ENCODE peak calls at places on chromosomes 4 and X, in five cellular contexts. U is GM23248, N is mesendoderm, W is psoas muscle, P is SJSA1. Z is an unnamed sample. For H3K27me3, the result is how much of the 10 kb centered on the place peaks cover.

GRCh38 chrX:110215411-110215810 is 102.5 kb downstream of the AMMECR1 start:
- DNase-seq in U (no peak), P (no peak), W (no peak), N (no peak), Z (no peak)

GRCh38 chr4:66331761-66332160 is 661.5 kb upstream of the EPHA5 start:
- DNase-seq in N (no peak), W (no peak), U (no peak), P (no peak), Z (no peak)

GRCh38 chrX:136194546-136194945 is 47.2 kb downstream of the FHL1 start:
- DNase-seq in U (no peak), N (no peak), W (no peak), P (no peak), Z (no peak)

GRCh38 chr4:168522371-168522770 is 25.5 kb downstream of the PALLD start:
- DNase-seq in N (no peak), W (no peak), P (no peak), U (no peak), Z (no peak)

GRCh38 chr4:74768857-74769525 is 25.3 kb downstream of the BTC start:
- DNase-seq in W (no peak), U (peak), N (no peak), P (no peak), Z (no peak)

GRCh38 chr4:83393908-83394307 is 59.3 kb upstream of the HPSE start:
- DNase-seq in N (no peak), W (no peak), U (no peak), P (no peak), Z (no peak)

GRCh38 chr4:76197971-76198410 is 15.6 kb downstream of the SCARB2 start:
- DNase-seq in P (no peak), W (peak), N (no peak), U (peak), Z (peak)

GRCh38 chr4:84968936-84969335 is 2.4 kb upstream of the WDFY3 start:
- DNase-seq in U (no peak), N (no peak), P (no peak), W (no peak), Z (no peak)

GRCh38 chr4:155973639-155974475 is 20.2 kb upstream of the CTSO start:
- DNase-seq in P (no peak), U (peak), N (peak), W (no peak), Z (no peak)

GRCh38 chr4:145494666-145495065 is 13.0 kb downstream of the SMAD1 start:
- DNase-seq in W (no peak), U (no peak), N (no peak), P (no peak), Z (no peak)

GRCh38 chr4:54585321-54586000 is 72.3 kb upstream of the KIT start:
- DNase-seq in W (no peak), N (no peak), U (peak), P (no peak), Z (no peak)

GRCh38 chrX:48632207-48632606 is 34.9 kb downstream of the WDR13 start:
- DNase-seq in P (no peak), N (no peak), W (no peak), U (no peak), Z (no peak)

GRCh38 chr4:15945516-15945915 is 7.0 kb upstream of the FGFBP1 start:
- DNase-seq in W (no peak), P (no peak), U (no peak), N (peak), Z (no peak)

GRCh38 chr4:52932586-52933482 is 70.7 kb downstream of the RASL11B start:
- DNase-seq in U (peak), P (no peak), W (no peak), N (no peak), Z (no peak)

GRCh38 chr4:185711764-185712163 is 100.2 kb downstream of the SORBS2 start:
- DNase-seq in U (no peak), P (no peak), N (no peak), W (no peak), Z (no peak)

GRCh38 chrX:39705299-39705698 is 392.5 kb downstream of the BCOR start:
- DNase-seq in P (peak), W (peak), U (peak), N (peak), Z (peak)

GRCh38 chr4:93203708-93204107 is 624.8 kb upstream of the ATOH1 start:
- DNase-seq in W (no peak), P (no peak), N (peak), U (peak), Z (no peak)

GRCh38 chr4:141807501-141807900 is 171.1 kb downstream of the IL15 start:
- DNase-seq in U (peak), P (no peak), N (no peak), W (no peak), Z (no peak)

GRCh38 chrX:1486749-1487361 is 34.1 kb upstream of the ASMTL start:
- DNase-seq in P (peak), U (no peak), N (peak), W (peak), Z (peak)

GRCh38 chrX:31522760-31523159 is 450.9 kb upstream of the FTHL17 start:
- DNase-seq in N (no peak), P (no peak), W (no peak), U (no peak), Z (no peak)

GRCh38 chr4:84965558-84966381 is 720 bp downstream of the WDFY3 start:
- DNase-seq in P (peak), W (peak), U (peak), N (peak), Z (peak)

GRCh38 chr4:149781150-149781549 is 34.5 kb downstream of the IQCM start:
- DNase-seq in U (peak), N (no peak), W (no peak), P (peak), Z (no peak)

GRCh38 chr4:32768664-32769389 is 2048.7 kb downstream of the PCDH7 start:
- DNase-seq in P (no peak), N (no peak), U (no peak), W (no peak), Z (no peak)

GRCh38 chr4:72326692-72327632 is 242.1 kb downstream of the ADAMTS3 start:
- DNase-seq in N (peak), U (peak), W (no peak), P (no peak), Z (no peak)

GRCh38 chr4:73161527-73162185 is 92.1 kb upstream of the COX18 start:
- DNase-seq in W (no peak), N (no peak), P (no peak), U (peak), Z (no peak)

GRCh38 chrX:78027798-78028197 is 58.4 kb upstream of the PGAM4 start:
- DNase-seq in P (no peak), W (no peak), N (no peak), U (no peak), Z (no peak)

GRCh38 chr4:11537846-11538245 is 109.2 kb upstream of the HS3ST1 start:
- DNase-seq in W (no peak), P (no peak), U (no peak), N (no peak), Z (no peak)

GRCh38 chr4:175891863-175892262 is 79.8 kb upstream of the GPM6A start:
- DNase-seq in P (no peak), U (peak), N (peak), W (no peak), Z (no peak)

GRCh38 chr4:68368566-68369473 is 18.9 kb upstream of the YTHDC1 start:
- DNase-seq in P (no peak), N (no peak), U (peak), W (no peak), Z (no peak)

GRCh38 chrX:136162827-136163427 is 15.6 kb downstream of the FHL1 start:
- DNase-seq in U (peak), W (peak), N (peak), P (peak), Z (peak)

GRCh38 chrX:11341274-11342256 is 48.4 kb downstream of the AMELX start:
- DNase-seq in P (no peak), N (peak), W (peak), U (peak), Z (peak)

GRCh38 chr4:38614198-38614597 is 49.8 kb upstream of the KLF3 start:
- DNase-seq in U (no peak), W (no peak), P (no peak), N (no peak), Z (no peak)

GRCh38 chr4:95601342-95601741 is 52.6 kb upstream of the UNC5C start:
- DNase-seq in N (no peak), W (no peak), U (no peak), P (no peak), Z (no peak)

GRCh38 chr4:72858328-72858727 is 211.2 kb downstream of the COX18 start:
- DNase-seq in N (no peak), U (peak), W (no peak), P (peak), Z (no peak)

GRCh38 chr4:36243355-36244256 is 708 bp downstream of the ARAP2 start:
- DNase-seq in N (peak), U (peak), W (peak), P (no peak), Z (peak)

GRCh38 chr4:14415146-14415545 is 587.1 kb upstream of the CPEB2 start:
- DNase-seq in U (peak), W (no peak), P (no peak), N (peak), Z (no peak)

GRCh38 chrX:154542723-154543424 is 3.8 kb downstream of the G6PD start:
- DNase-seq in N (no peak), U (no peak), W (no peak), P (no peak), Z (no peak)

GRCh38 chrX:154541589-154541895 is 5.1 kb downstream of the G6PD start:
- DNase-seq in P (no peak), U (no peak), N (no peak), W (no peak), Z (no peak)

GRCh38 chrX:154539077-154539476 is 7.6 kb downstream of the G6PD start:
- DNase-seq in U (no peak), P (no peak), W (no peak), N (no peak), Z (no peak)

GRCh38 chrX:154541896-154542722 is 4.5 kb downstream of the G6PD start:
- DNase-seq in W (peak), P (peak), N (peak), U (peak), Z (peak)

DNA sequence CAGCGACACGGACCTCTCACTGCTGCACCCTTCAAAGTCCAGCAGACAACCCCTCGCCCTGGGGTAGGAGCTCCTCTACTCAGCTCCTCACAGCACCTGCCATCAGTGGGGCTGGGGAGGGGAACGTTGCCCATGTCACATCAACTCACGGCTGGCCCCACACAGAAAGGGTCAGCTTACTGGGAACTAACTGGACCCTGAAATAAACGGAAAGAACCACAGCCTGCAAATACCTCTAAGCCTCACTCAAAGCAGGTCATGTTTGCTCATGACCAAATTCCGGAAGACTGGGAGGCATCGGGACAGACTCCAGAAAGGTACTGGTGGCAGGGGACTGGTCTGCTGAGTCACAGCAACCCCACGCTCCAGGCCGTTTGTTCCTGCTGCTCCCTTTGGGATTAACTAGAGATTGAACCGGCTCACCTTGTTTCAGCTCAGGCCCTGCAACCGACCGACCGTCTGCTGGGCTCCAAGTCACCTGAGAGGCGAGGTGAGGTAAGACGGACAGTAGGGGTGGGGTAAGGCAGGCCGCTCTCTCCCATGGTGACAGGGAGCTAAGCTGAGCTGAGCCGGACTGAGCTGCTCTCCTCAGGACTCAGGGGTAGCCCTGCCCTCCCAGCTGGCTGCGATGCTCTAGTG is 5.6 kb downstream of the G6PD start:
- DNase-seq in U (no peak), P (peak), N (no peak), W (no peak), Z (no peak)
- H3K4me3 ChIP-seq in U (no peak), P (no peak), N (no peak), W (no peak), Z (no peak)

GRCh38 chr4:108166441-108167315 is 2.1 kb downstream of the LEF1 start:
- DNase-seq in N (peak), P (peak), W (no peak), U (no peak), Z (no peak)
- H3K27me3 ChIP-seq in N (under half), P (under half), W (under half), U (half or more), Z (half or more)

GRCh38 chrX:150774798-150775568 is 81.8 kb downstream of the MTMR1 start:
- DNase-seq in N (no peak), U (no peak), P (no peak), W (no peak), Z (no peak)
- H3K4me3 ChIP-seq in N (no peak), U (no peak), P (no peak), W (no peak), Z (no peak)

GRCh38 chr4:6403400-6403685 is 69.1 kb downstream of the PPP2R2C start:
- DNase-seq in U (no peak), N (no peak), W (no peak), P (no peak), Z (no peak)

GRCh38 chr4:6405417-6405747 is 67.0 kb downstream of the PPP2R2C start:
- DNase-seq in U (no peak), N (peak), W (no peak), P (no peak), Z (no peak)

GRCh38 chr4:6404611-6405416 is 67.6 kb downstream of the PPP2R2C start:
- DNase-seq in N (peak), P (no peak), W (no peak), U (no peak), Z (no peak)

GRCh38 chr4:6402566-6403399 is 69.6 kb downstream of the PPP2R2C start:
- DNase-seq in N (peak), U (no peak), P (no peak), W (no peak), Z (no peak)

GRCh38 chr4:6401797-6402196 is 70.6 kb downstream of the PPP2R2C start:
- DNase-seq in P (no peak), W (no peak), N (no peak), U (no peak), Z (no peak)
- H3K27me3 ChIP-seq in P (under half), W (under half), N (under half), U (under half), Z (half or more)

GRCh38 chr4:70397580-70397979 is at the start of gene OPRPN:
- DNase-seq in P (no peak), W (no peak), U (no peak), N (no peak), Z (no peak)

GRCh38 chr4:70399319-70399718 is 1.6 kb downstream of the OPRPN start:
- DNase-seq in N (no peak), W (no peak), P (no peak), U (no peak), Z (no peak)

GRCh38 chr4:70405765-70406164 is 8.0 kb downstream of the OPRPN start:
- DNase-seq in W (no peak), P (no peak), U (no peak), N (no peak), Z (no peak)

GRCh38 chr4:70402762-70403161 is 5.0 kb downstream of the OPRPN start:
- DNase-seq in W (no peak), N (no peak), P (no peak), U (no peak), Z (no peak)
- H3K4me3 ChIP-seq in W (no peak), N (no peak), P (no peak), U (no peak), Z (no peak)

GRCh38 chrX:56574861-56575260 is 11.4 kb downstream of the UBQLN2 start:
- DNase-seq in P (no peak), W (no peak), U (no peak), N (no peak), Z (no peak)
- H3K27me3 ChIP-seq in P (under half), W (under half), U (under half), N (under half), Z (under half)

Z was measured in left ventricle myocardium inferior.